ENCODE peak calls at places on chromosomes 13 and 19, in five cellular contexts. C is IMR-90, B is A549, T is K562, Y is GM12878. J is an unnamed sample.

GRCh38 chr13:63840551-63841421 is 2425.1 kb upstream of the PCDH20 start:
- DNase-seq in B (no peak), T (no peak), C (no peak), Y (no peak), J (no peak)

GRCh38 chr19:39424934-39425333 is 10.8 kb downstream of the RPS16 start:
- DNase-seq in Y (no peak), T (no peak), B (no peak), C (no peak), J (peak)

GRCh38 chr19:14476663-14477401 is 1.7 kb upstream of the PTGER1 start:
- DNase-seq in T (peak), Y (no peak), B (peak), C (peak), J (peak)

GRCh38 chr13:102922184-102922583 is 76.4 kb downstream of the ERCC5 start:
- DNase-seq in Y (no peak), B (no peak), T (no peak), C (no peak), J (no peak)

GRCh38 chr13:48574036-48574796 is 41.3 kb upstream of the RCBTB2 start:
- DNase-seq in Y (no peak), T (no peak), C (no peak), B (no peak), J (no peak)

GRCh38 chr19:35117791-35118190 is 2.2 kb downstream of the FXYD3 start:
- DNase-seq in Y (no peak), B (no peak), C (no peak), T (no peak), J (no peak)

GRCh38 chr13:36453518-36453917 is 21.2 kb downstream of the CCNA1 start:
- DNase-seq in Y (no peak), T (no peak), B (no peak), C (peak), J (no peak)

GRCh38 chr13:71028884-71029283 is 838.1 kb downstream of the DACH1 start:
- DNase-seq in Y (no peak), C (no peak), T (no peak), B (no peak), J (no peak)

GRCh38 chr13:40520916-40521315 is 145.5 kb downstream of the FOXO1 start:
- DNase-seq in T (no peak), C (no peak), Y (no peak), B (no peak), J (no peak)

GRCh38 chr19:3975637-3976087 is 4.8 kb upstream of the DAPK3 start:
- DNase-seq in C (no peak), B (no peak), T (no peak), Y (no peak), J (no peak)

GRCh38 chr13:20035130-20035529 is 76.6 kb downstream of the ZMYM2 start:
- DNase-seq in B (peak), C (no peak), Y (no peak), T (no peak), J (no peak)

GRCh38 chr13:50376895-50377575 is 361.8 kb downstream of the KCNRG start:
- DNase-seq in T (no peak), Y (no peak), B (no peak), C (no peak), J (no peak)

GRCh38 chr19:54674021-54674617 is 11.3 kb downstream of the LILRB4 start:
- DNase-seq in C (no peak), Y (no peak), B (peak), T (peak), J (peak)

GRCh38 chr13:35826626-35827254 is 304.4 kb downstream of the DCLK1 start:
- DNase-seq in T (peak), C (no peak), B (peak), Y (no peak), J (no peak)

GRCh38 chr19:2922987-2923386 is 21.8 kb downstream of the ZNF77 start:
- DNase-seq in T (peak), B (no peak), C (peak), Y (no peak), J (no peak)

GRCh38 chr13:28532226-28533048 is 37.5 kb upstream of the FLT1 start:
- DNase-seq in B (no peak), C (no peak), T (peak), Y (no peak), J (peak)

GRCh38 chr19:42412223-42412622 is 15.0 kb downstream of the LIPE start:
- DNase-seq in Y (no peak), T (no peak), C (no peak), B (no peak), J (peak)

GRCh38 chr13:99386911-99387788 is 80.0 kb upstream of the GPR183 start:
- DNase-seq in B (peak), Y (peak), T (peak), C (no peak), J (peak)

GRCh38 chr19:5048091-5048726 is 79.3 kb downstream of the KDM4B start:
- DNase-seq in B (peak), T (peak), C (peak), Y (no peak), J (peak)

GRCh38 chr19:1471514-1472107 is 7.4 kb downstream of the C19orf25 start:
- DNase-seq in B (no peak), Y (no peak), T (no peak), C (no peak), J (no peak)

GRCh38 chr13:82657471-82657870 is 1224.8 kb downstream of the SLITRK1 start:
- DNase-seq in B (no peak), T (no peak), C (no peak), Y (no peak), J (no peak)

GRCh38 chr13:82654143-82654542 is 1228.1 kb downstream of the SLITRK1 start:
- DNase-seq in B (no peak), T (no peak), C (no peak), Y (no peak), J (no peak)

GRCh38 chr13:82654851-82655517 is 1227.3 kb downstream of the SLITRK1 start:
- DNase-seq in C (peak), Y (no peak), B (no peak), T (no peak), J (no peak)

GRCh38 chr13:82661126-82661525 is 1221.1 kb downstream of the SLITRK1 start:
- DNase-seq in B (no peak), Y (no peak), T (no peak), C (no peak), J (no peak)

GRCh38 chr13:82655518-82655855 is 1226.8 kb downstream of the SLITRK1 start:
- DNase-seq in T (no peak), B (no peak), C (peak), Y (no peak), J (no peak)
- H3K27ac ChIP-seq in T (no peak), B (no peak), C (peak), Y (no peak), J (no peak)

DNA sequence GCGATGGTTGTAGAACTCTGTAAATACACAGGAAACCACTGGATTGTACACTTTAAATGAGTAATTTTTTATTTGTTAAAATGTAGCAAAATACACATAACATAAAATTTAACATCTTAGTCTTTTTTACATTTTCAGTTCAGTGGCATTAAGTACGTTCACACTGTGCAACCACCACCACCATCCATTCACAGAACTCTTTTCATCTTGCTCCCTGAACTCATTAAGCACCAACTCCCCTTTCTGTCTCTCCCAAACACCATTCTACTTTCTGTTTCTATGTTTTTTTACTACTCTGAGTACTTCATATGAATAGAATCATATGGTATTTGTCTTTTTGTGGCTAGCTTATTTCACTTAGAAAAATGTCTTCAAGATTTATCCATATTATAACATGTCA is 2.7 kb upstream of the UBL3 start:
- DNase-seq in Y (no peak), T (no peak), C (no peak), B (no peak), J (no peak)
- TF ChIP-seq RCOR1 in Y (no peak), T (no peak), C (no peak), B (no peak), J (no peak)

DNA sequence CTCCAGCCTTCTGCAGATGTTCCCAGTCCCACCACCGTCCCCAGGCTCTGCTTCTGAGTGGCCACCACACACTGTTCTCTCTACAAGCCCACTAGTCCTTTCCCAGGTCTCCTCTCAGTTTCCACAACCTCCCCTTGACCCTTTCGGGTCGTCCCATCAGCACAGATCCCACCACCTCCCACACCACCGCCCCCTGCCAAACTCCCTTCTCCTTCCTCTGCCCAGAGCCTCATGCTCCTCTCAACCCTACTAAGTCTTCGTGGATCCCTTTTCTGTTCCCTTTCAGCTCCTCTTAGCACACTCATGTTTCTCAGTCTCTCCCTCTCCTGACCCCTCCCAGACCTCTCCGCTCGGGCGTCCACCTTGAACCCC is 1.9 kb downstream of the NAPA start:
- DNase-seq in Y (no peak), C (no peak), T (no peak), B (no peak), J (no peak)
- H3K27ac ChIP-seq in Y (peak), C (peak), T (peak), B (peak), J (no peak)

GRCh38 chr13:108957369-108958012 is 328.1 kb downstream of the MYO16 start:
- DNase-seq in T (no peak), C (peak), B (peak), Y (no peak), J (no peak)
- TF ChIP-seq RCOR1 in T (no peak), C (no peak), B (no peak), Y (no peak), J (no peak)

GRCh38 chr13:98273824-98274786 is 97.0 kb upstream of the RNF113B start:
- DNase-seq in C (peak), B (no peak), Y (no peak), T (no peak), J (no peak)
- H3K27ac ChIP-seq in C (peak), B (no peak), Y (no peak), T (no peak), J (no peak)

GRCh38 chr13:32081591-32081990 is 50.0 kb downstream of the FRY start:
- DNase-seq in T (no peak), C (no peak), Y (no peak), B (no peak), J (no peak)
- TF ChIP-seq RCOR1 in T (no peak), C (no peak), Y (no peak), B (no peak), J (no peak)

J was measured in SK-N-SH.